ENCODE peak calls at places on chromosome 15, in six cellular contexts. One of them, this sample, is unnamed.

GRCh38 chr15:51982013-51982769 is 10.6 kb upstream of the LEO1 start:
- DNase-seq in stimulated activated CD4-positive, alpha-beta T cell treated with anti-CD3 and anti-CD28 coated beads, Interleukin-1b, Interleukin-23, amount 100 ng/mL, for 4 hours: peak
- DNase-seq in HS-5: peak
- DNase-seq in amniotic stem cell: peak
- DNase-seq in progenitor cell of endocrine pancreas: no peak
- DNase-seq in HT1080: peak
- DNase-seq in this sample: no peak

GRCh38 chr15:94193906-94194305 is 37.5 kb upstream of the MCTP2 start:
- DNase-seq in stimulated activated CD4-positive, alpha-beta T cell treated with anti-CD3 and anti-CD28 coated beads, Interleukin-1b, Interleukin-23, amount 100 ng/mL, for 4 hours: no peak
- DNase-seq in HS-5: no peak
- DNase-seq in amniotic stem cell: no peak
- DNase-seq in progenitor cell of endocrine pancreas: no peak
- DNase-seq in HT1080: no peak
- DNase-seq in this sample: no peak

GRCh38 chr15:76235186-76235826 is 76.0 kb downstream of the ETFA start:
- DNase-seq in stimulated activated CD4-positive, alpha-beta T cell treated with anti-CD3 and anti-CD28 coated beads, Interleukin-1b, Interleukin-23, amount 100 ng/mL, for 4 hours: no peak
- DNase-seq in HS-5: peak
- DNase-seq in amniotic stem cell: no peak
- DNase-seq in progenitor cell of endocrine pancreas: no peak
- DNase-seq in HT1080: peak
- DNase-seq in this sample: no peak

GRCh38 chr15:67146214-67146613 is 80.8 kb downstream of the SMAD3 start:
- DNase-seq in stimulated activated CD4-positive, alpha-beta T cell treated with anti-CD3 and anti-CD28 coated beads, Interleukin-1b, Interleukin-23, amount 100 ng/mL, for 4 hours: no peak
- DNase-seq in HS-5: peak
- DNase-seq in amniotic stem cell: no peak
- DNase-seq in progenitor cell of endocrine pancreas: no peak
- DNase-seq in HT1080: peak
- DNase-seq in this sample: no peak

GRCh38 chr15:64740361-64741170 is 34.8 kb downstream of the RBPMS2 start:
- DNase-seq in stimulated activated CD4-positive, alpha-beta T cell treated with anti-CD3 and anti-CD28 coated beads, Interleukin-1b, Interleukin-23, amount 100 ng/mL, for 4 hours: no peak
- DNase-seq in HS-5: no peak
- DNase-seq in amniotic stem cell: no peak
- DNase-seq in progenitor cell of endocrine pancreas: no peak
- DNase-seq in HT1080: peak
- DNase-seq in this sample: peak

GRCh38 chr15:20357139-20358065 is 184.2 kb downstream of the GOLGA6L6 start:
- DNase-seq in stimulated activated CD4-positive, alpha-beta T cell treated with anti-CD3 and anti-CD28 coated beads, Interleukin-1b, Interleukin-23, amount 100 ng/mL, for 4 hours: no peak
- DNase-seq in HS-5: no peak
- DNase-seq in amniotic stem cell: no peak
- DNase-seq in progenitor cell of endocrine pancreas: no peak
- DNase-seq in HT1080: no peak
- DNase-seq in this sample: no peak

GRCh38 chr15:74185949-74186348 is 12.4 kb downstream of the ISLR start:
- DNase-seq in stimulated activated CD4-positive, alpha-beta T cell treated with anti-CD3 and anti-CD28 coated beads, Interleukin-1b, Interleukin-23, amount 100 ng/mL, for 4 hours: no peak
- DNase-seq in HS-5: no peak
- DNase-seq in amniotic stem cell: no peak
- DNase-seq in progenitor cell of endocrine pancreas: no peak
- DNase-seq in HT1080: no peak
- DNase-seq in this sample: no peak

GRCh38 chr15:33858836-33859235 is 109.5 kb upstream of the CHRM5 start:
- DNase-seq in stimulated activated CD4-positive, alpha-beta T cell treated with anti-CD3 and anti-CD28 coated beads, Interleukin-1b, Interleukin-23, amount 100 ng/mL, for 4 hours: no peak
- DNase-seq in HS-5: no peak
- DNase-seq in amniotic stem cell: no peak
- DNase-seq in progenitor cell of endocrine pancreas: no peak
- DNase-seq in HT1080: no peak
- DNase-seq in this sample: no peak

GRCh38 chr15:78004919-78005634 is 72.4 kb downstream of the TBC1D2B start:
- DNase-seq in stimulated activated CD4-positive, alpha-beta T cell treated with anti-CD3 and anti-CD28 coated beads, Interleukin-1b, Interleukin-23, amount 100 ng/mL, for 4 hours: no peak
- DNase-seq in HS-5: no peak
- DNase-seq in amniotic stem cell: peak
- DNase-seq in progenitor cell of endocrine pancreas: no peak
- DNase-seq in HT1080: peak
- DNase-seq in this sample: peak

GRCh38 chr15:57769266-57769665 is 62.8 kb downstream of the POLR2M start:
- DNase-seq in stimulated activated CD4-positive, alpha-beta T cell treated with anti-CD3 and anti-CD28 coated beads, Interleukin-1b, Interleukin-23, amount 100 ng/mL, for 4 hours: no peak
- DNase-seq in HS-5: no peak
- DNase-seq in amniotic stem cell: peak
- DNase-seq in progenitor cell of endocrine pancreas: no peak
- DNase-seq in HT1080: no peak
- DNase-seq in this sample: peak

GRCh38 chr15:88393719-88394519 is 73.3 kb downstream of the MRPL46 start:
- DNase-seq in stimulated activated CD4-positive, alpha-beta T cell treated with anti-CD3 and anti-CD28 coated beads, Interleukin-1b, Interleukin-23, amount 100 ng/mL, for 4 hours: no peak
- DNase-seq in HS-5: no peak
- DNase-seq in amniotic stem cell: no peak
- DNase-seq in progenitor cell of endocrine pancreas: no peak
- DNase-seq in HT1080: peak
- DNase-seq in this sample: no peak

GRCh38 chr15:40367038-40367672 is 9.1 kb downstream of the DISP2 start:
- DNase-seq in stimulated activated CD4-positive, alpha-beta T cell treated with anti-CD3 and anti-CD28 coated beads, Interleukin-1b, Interleukin-23, amount 100 ng/mL, for 4 hours: no peak
- DNase-seq in HS-5: no peak
- DNase-seq in amniotic stem cell: no peak
- DNase-seq in progenitor cell of endocrine pancreas: no peak
- DNase-seq in HT1080: no peak
- DNase-seq in this sample: no peak

GRCh38 chr15:92069308-92070244 is 216.1 kb downstream of the SLCO3A1 start:
- DNase-seq in stimulated activated CD4-positive, alpha-beta T cell treated with anti-CD3 and anti-CD28 coated beads, Interleukin-1b, Interleukin-23, amount 100 ng/mL, for 4 hours: peak
- DNase-seq in HS-5: no peak
- DNase-seq in amniotic stem cell: peak
- DNase-seq in progenitor cell of endocrine pancreas: no peak
- DNase-seq in HT1080: peak
- DNase-seq in this sample: peak

GRCh38 chr15:43412096-43412495 is 41.2 kb downstream of the TUBGCP4 start:
- DNase-seq in stimulated activated CD4-positive, alpha-beta T cell treated with anti-CD3 and anti-CD28 coated beads, Interleukin-1b, Interleukin-23, amount 100 ng/mL, for 4 hours: no peak
- DNase-seq in HS-5: no peak
- DNase-seq in amniotic stem cell: no peak
- DNase-seq in progenitor cell of endocrine pancreas: no peak
- DNase-seq in HT1080: no peak
- DNase-seq in this sample: no peak

GRCh38 chr15:29821416-29822099 is 710 bp downstream of the TJP1 start:
- DNase-seq in stimulated activated CD4-positive, alpha-beta T cell treated with anti-CD3 and anti-CD28 coated beads, Interleukin-1b, Interleukin-23, amount 100 ng/mL, for 4 hours: no peak
- DNase-seq in HS-5: peak
- DNase-seq in amniotic stem cell: peak
- DNase-seq in progenitor cell of endocrine pancreas: peak
- DNase-seq in HT1080: peak
- DNase-seq in this sample: peak

GRCh38 chr15:52103217-52104207 is 9.1 kb downstream of the BCL2L10 start:
- DNase-seq in stimulated activated CD4-positive, alpha-beta T cell treated with anti-CD3 and anti-CD28 coated beads, Interleukin-1b, Interleukin-23, amount 100 ng/mL, for 4 hours: no peak
- DNase-seq in HS-5: peak
- DNase-seq in amniotic stem cell: peak
- DNase-seq in progenitor cell of endocrine pancreas: no peak
- DNase-seq in HT1080: peak
- DNase-seq in this sample: peak

GRCh38 chr15:91302588-91303439 is 202.8 kb downstream of the SV2B start:
- DNase-seq in stimulated activated CD4-positive, alpha-beta T cell treated with anti-CD3 and anti-CD28 coated beads, Interleukin-1b, Interleukin-23, amount 100 ng/mL, for 4 hours: no peak
- DNase-seq in HS-5: peak
- DNase-seq in amniotic stem cell: peak
- DNase-seq in progenitor cell of endocrine pancreas: no peak
- DNase-seq in HT1080: peak
- DNase-seq in this sample: no peak

GRCh38 chr15:37204698-37205097 is 104.3 kb upstream of the MEIS2 start:
- DNase-seq in stimulated activated CD4-positive, alpha-beta T cell treated with anti-CD3 and anti-CD28 coated beads, Interleukin-1b, Interleukin-23, amount 100 ng/mL, for 4 hours: no peak
- DNase-seq in HS-5: no peak
- DNase-seq in amniotic stem cell: no peak
- DNase-seq in progenitor cell of endocrine pancreas: no peak
- DNase-seq in HT1080: no peak
- DNase-seq in this sample: no peak

GRCh38 chr15:93033434-93034045 is 55.5 kb downstream of the RGMA start:
- DNase-seq in stimulated activated CD4-positive, alpha-beta T cell treated with anti-CD3 and anti-CD28 coated beads, Interleukin-1b, Interleukin-23, amount 100 ng/mL, for 4 hours: no peak
- DNase-seq in HS-5: no peak
- DNase-seq in amniotic stem cell: no peak
- DNase-seq in progenitor cell of endocrine pancreas: no peak
- DNase-seq in HT1080: no peak
- DNase-seq in this sample: no peak

GRCh38 chr15:27844018-27844666 is 255.0 kb downstream of the OCA2 start:
- DNase-seq in stimulated activated CD4-positive, alpha-beta T cell treated with anti-CD3 and anti-CD28 coated beads, Interleukin-1b, Interleukin-23, amount 100 ng/mL, for 4 hours: no peak
- DNase-seq in HS-5: peak
- DNase-seq in amniotic stem cell: no peak
- DNase-seq in progenitor cell of endocrine pancreas: no peak
- DNase-seq in HT1080: peak
- DNase-seq in this sample: peak

GRCh38 chr15:40081691-40082194 is 26.9 kb downstream of the BMF start:
- DNase-seq in stimulated activated CD4-positive, alpha-beta T cell treated with anti-CD3 and anti-CD28 coated beads, Interleukin-1b, Interleukin-23, amount 100 ng/mL, for 4 hours: no peak
- DNase-seq in HS-5: no peak
- DNase-seq in amniotic stem cell: no peak
- DNase-seq in progenitor cell of endocrine pancreas: peak
- DNase-seq in HT1080: peak
- DNase-seq in this sample: peak

GRCh38 chr15:67010898-67011619 is 54.3 kb upstream of the SMAD3 start:
- DNase-seq in stimulated activated CD4-positive, alpha-beta T cell treated with anti-CD3 and anti-CD28 coated beads, Interleukin-1b, Interleukin-23, amount 100 ng/mL, for 4 hours: no peak
- DNase-seq in HS-5: no peak
- DNase-seq in amniotic stem cell: no peak
- DNase-seq in progenitor cell of endocrine pancreas: no peak
- DNase-seq in HT1080: no peak
- DNase-seq in this sample: no peak

GRCh38 chr15:87874896-87875661 is 381.5 kb downstream of the NTRK3 start:
- DNase-seq in stimulated activated CD4-positive, alpha-beta T cell treated with anti-CD3 and anti-CD28 coated beads, Interleukin-1b, Interleukin-23, amount 100 ng/mL, for 4 hours: no peak
- DNase-seq in HS-5: no peak
- DNase-seq in amniotic stem cell: no peak
- DNase-seq in progenitor cell of endocrine pancreas: no peak
- DNase-seq in HT1080: no peak
- DNase-seq in this sample: no peak

GRCh38 chr15:49088996-49089395 is 42.8 kb upstream of the SECISBP2L start:
- DNase-seq in stimulated activated CD4-positive, alpha-beta T cell treated with anti-CD3 and anti-CD28 coated beads, Interleukin-1b, Interleukin-23, amount 100 ng/mL, for 4 hours: no peak
- DNase-seq in HS-5: no peak
- DNase-seq in amniotic stem cell: no peak
- DNase-seq in progenitor cell of endocrine pancreas: no peak
- DNase-seq in HT1080: no peak
- DNase-seq in this sample: no peak

GRCh38 chr15:62770752-62771151 is 271.8 kb upstream of the TPM1 start:
- DNase-seq in stimulated activated CD4-positive, alpha-beta T cell treated with anti-CD3 and anti-CD28 coated beads, Interleukin-1b, Interleukin-23, amount 100 ng/mL, for 4 hours: no peak
- DNase-seq in HS-5: peak
- DNase-seq in amniotic stem cell: peak
- DNase-seq in progenitor cell of endocrine pancreas: no peak
- DNase-seq in HT1080: peak
- DNase-seq in this sample: no peak

GRCh38 chr15:90881978-90882721 is 2.2 kb upstream of the FES start:
- DNase-seq in stimulated activated CD4-positive, alpha-beta T cell treated with anti-CD3 and anti-CD28 coated beads, Interleukin-1b, Interleukin-23, amount 100 ng/mL, for 4 hours: no peak
- DNase-seq in HS-5: no peak
- DNase-seq in amniotic stem cell: no peak
- DNase-seq in progenitor cell of endocrine pancreas: no peak
- DNase-seq in HT1080: no peak
- DNase-seq in this sample: no peak

GRCh38 chr15:61929452-61929851 is 130.8 kb downstream of the VPS13C start:
- DNase-seq in stimulated activated CD4-positive, alpha-beta T cell treated with anti-CD3 and anti-CD28 coated beads, Interleukin-1b, Interleukin-23, amount 100 ng/mL, for 4 hours: no peak
- DNase-seq in HS-5: no peak
- DNase-seq in amniotic stem cell: no peak
- DNase-seq in progenitor cell of endocrine pancreas: no peak
- DNase-seq in HT1080: no peak
- DNase-seq in this sample: no peak

GRCh38 chr15:65054333-65055200 is 9.4 kb downstream of the SLC51B start:
- DNase-seq in stimulated activated CD4-positive, alpha-beta T cell treated with anti-CD3 and anti-CD28 coated beads, Interleukin-1b, Interleukin-23, amount 100 ng/mL, for 4 hours: peak
- DNase-seq in HS-5: no peak
- DNase-seq in amniotic stem cell: no peak
- DNase-seq in progenitor cell of endocrine pancreas: peak
- DNase-seq in HT1080: peak
- DNase-seq in this sample: peak

GRCh38 chr15:51369451-51369761 is 28.0 kb downstream of the GLDN start:
- DNase-seq in stimulated activated CD4-positive, alpha-beta T cell treated with anti-CD3 and anti-CD28 coated beads, Interleukin-1b, Interleukin-23, amount 100 ng/mL, for 4 hours: no peak
- DNase-seq in HS-5: no peak
- DNase-seq in amniotic stem cell: no peak
- DNase-seq in progenitor cell of endocrine pancreas: no peak
- DNase-seq in HT1080: no peak
- DNase-seq in this sample: no peak

This sample was measured in right atrium auricular region.